ENCODE peak calls at places on chromosomes 5 and 9, in four cellular contexts. One of them, this sample, is unnamed.

GRCh38 chr5:141040093-141040762 is 10.9 kb upstream of the PCDHB1 start:
- DNase-seq in mesothelial cell of epicardium: peak
- DNase-seq in Peyer's patch: no peak
- DNase-seq in endothelial cell: peak
- DNase-seq in this sample: peak

GRCh38 chr9:38226491-38226951 is 157.5 kb upstream of the SHB start:
- DNase-seq in mesothelial cell of epicardium: no peak
- DNase-seq in Peyer's patch: no peak
- DNase-seq in endothelial cell: no peak
- DNase-seq in this sample: no peak

GRCh38 chr5:67338416-67338815 is 141.8 kb upstream of the CD180 start:
- DNase-seq in mesothelial cell of epicardium: no peak
- DNase-seq in Peyer's patch: no peak
- DNase-seq in endothelial cell: no peak
- DNase-seq in this sample: no peak

GRCh38 chr9:87342743-87343142 is 154.9 kb upstream of the DAPK1 start:
- DNase-seq in mesothelial cell of epicardium: no peak
- DNase-seq in Peyer's patch: no peak
- DNase-seq in endothelial cell: no peak
- DNase-seq in this sample: no peak

GRCh38 chr5:158431369-158432029 is 572.6 kb upstream of the CLINT1 start:
- DNase-seq in mesothelial cell of epicardium: no peak
- DNase-seq in Peyer's patch: no peak
- DNase-seq in endothelial cell: no peak
- DNase-seq in this sample: no peak

GRCh38 chr5:142441638-142442037 is 116.8 kb upstream of the SPRY4 start:
- DNase-seq in mesothelial cell of epicardium: peak
- DNase-seq in Peyer's patch: no peak
- DNase-seq in endothelial cell: no peak
- DNase-seq in this sample: no peak

GRCh38 chr9:136971746-136972145 is 5.6 kb upstream of the PTGDS start:
- DNase-seq in mesothelial cell of epicardium: no peak
- DNase-seq in Peyer's patch: no peak
- DNase-seq in endothelial cell: no peak
- DNase-seq in this sample: no peak

GRCh38 chr9:113957778-113958430 is 81.8 kb downstream of the ZNF618 start:
- DNase-seq in mesothelial cell of epicardium: no peak
- DNase-seq in Peyer's patch: no peak
- DNase-seq in endothelial cell: no peak
- DNase-seq in this sample: no peak

GRCh38 chr9:136441681-136442245 is 2.1 kb upstream of the INPP5E start:
- DNase-seq in mesothelial cell of epicardium: no peak
- DNase-seq in Peyer's patch: no peak
- DNase-seq in endothelial cell: no peak
- DNase-seq in this sample: no peak

GRCh38 chr9:88968799-88969198 is 22.5 kb upstream of the S1PR3 start:
- DNase-seq in mesothelial cell of epicardium: no peak
- DNase-seq in Peyer's patch: no peak
- DNase-seq in endothelial cell: no peak
- DNase-seq in this sample: no peak

GRCh38 chr5:153562189-153562588 is 71.7 kb downstream of the GRIA1 start:
- DNase-seq in mesothelial cell of epicardium: no peak
- DNase-seq in Peyer's patch: no peak
- DNase-seq in endothelial cell: no peak
- DNase-seq in this sample: no peak

GRCh38 chr5:156529902-156530301 is 202.9 kb downstream of the SGCD start:
- DNase-seq in mesothelial cell of epicardium: no peak
- DNase-seq in Peyer's patch: no peak
- DNase-seq in endothelial cell: no peak
- DNase-seq in this sample: no peak

GRCh38 chr5:17828709-17829108 is 194.4 kb downstream of the TAF11L14 start:
- DNase-seq in mesothelial cell of epicardium: no peak
- DNase-seq in Peyer's patch: no peak
- DNase-seq in endothelial cell: no peak
- DNase-seq in this sample: no peak

GRCh38 chr5:174229640-174230350 is 184.3 kb downstream of the NSG2 start:
- DNase-seq in mesothelial cell of epicardium: no peak
- DNase-seq in Peyer's patch: no peak
- DNase-seq in endothelial cell: no peak
- DNase-seq in this sample: no peak

GRCh38 chr9:93967020-93967803 is 12.1 kb upstream of the BARX1 start:
- DNase-seq in mesothelial cell of epicardium: no peak
- DNase-seq in Peyer's patch: no peak
- DNase-seq in endothelial cell: no peak
- DNase-seq in this sample: no peak

GRCh38 chr5:68544091-68544655 is 328.6 kb downstream of the PIK3R1 start:
- DNase-seq in mesothelial cell of epicardium: no peak
- DNase-seq in Peyer's patch: no peak
- DNase-seq in endothelial cell: no peak
- DNase-seq in this sample: no peak

GRCh38 chr9:77807295-77807694 is 159.2 kb upstream of the GNA14 start:
- DNase-seq in mesothelial cell of epicardium: no peak
- DNase-seq in Peyer's patch: no peak
- DNase-seq in endothelial cell: no peak
- DNase-seq in this sample: no peak

GRCh38 chr5:73496984-73497457 is 1.2 kb upstream of the BTF3 start:
- DNase-seq in mesothelial cell of epicardium: no peak
- DNase-seq in Peyer's patch: no peak
- DNase-seq in endothelial cell: no peak
- DNase-seq in this sample: no peak

GRCh38 chr9:95508968-95509850 is 7.6 kb downstream of the PTCH1 start:
- DNase-seq in mesothelial cell of epicardium: peak
- DNase-seq in Peyer's patch: peak
- DNase-seq in endothelial cell: peak
- DNase-seq in this sample: no peak

GRCh38 chr5:132001647-132002561 is 9.6 kb downstream of the ACSL6 start:
- DNase-seq in mesothelial cell of epicardium: no peak
- DNase-seq in Peyer's patch: no peak
- DNase-seq in endothelial cell: no peak
- DNase-seq in this sample: no peak

GRCh38 chr5:170393958-170394357 is 4.8 kb upstream of the KCNMB1 start:
- DNase-seq in mesothelial cell of epicardium: no peak
- DNase-seq in Peyer's patch: no peak
- DNase-seq in endothelial cell: no peak
- DNase-seq in this sample: no peak

GRCh38 chr9:85212209-85212608 is 529.5 kb downstream of the AGTPBP1 start:
- DNase-seq in mesothelial cell of epicardium: no peak
- DNase-seq in Peyer's patch: no peak
- DNase-seq in endothelial cell: no peak
- DNase-seq in this sample: no peak

GRCh38 chr9:108549184-108549583 is 306.6 kb downstream of the ACTL7B start:
- DNase-seq in mesothelial cell of epicardium: no peak
- DNase-seq in Peyer's patch: no peak
- DNase-seq in endothelial cell: no peak
- DNase-seq in this sample: no peak

GRCh38 chr9:83196946-83197345 is 134.0 kb upstream of the RASEF start:
- DNase-seq in mesothelial cell of epicardium: no peak
- DNase-seq in Peyer's patch: no peak
- DNase-seq in endothelial cell: no peak
- DNase-seq in this sample: no peak

GRCh38 chr5:157820593-157821252 is 38.2 kb downstream of the CLINT1 start:
- DNase-seq in mesothelial cell of epicardium: no peak
- DNase-seq in Peyer's patch: no peak
- DNase-seq in endothelial cell: peak
- DNase-seq in this sample: no peak

GRCh38 chr5:7878381-7878873 is 9.5 kb downstream of the MTRR start:
- DNase-seq in mesothelial cell of epicardium: no peak
- DNase-seq in Peyer's patch: no peak
- DNase-seq in endothelial cell: no peak
- DNase-seq in this sample: no peak

GRCh38 chr5:476102-476813 is 33.3 kb downstream of the EXOC3 start:
- DNase-seq in mesothelial cell of epicardium: no peak
- DNase-seq in Peyer's patch: no peak
- DNase-seq in endothelial cell: no peak
- DNase-seq in this sample: no peak

GRCh38 chr9:124812401-124813016 is 35.6 kb downstream of the OLFML2A start:
- DNase-seq in mesothelial cell of epicardium: peak
- DNase-seq in Peyer's patch: no peak
- DNase-seq in endothelial cell: no peak
- DNase-seq in this sample: no peak

GRCh38 chr9:128912270-128912853 is 8.4 kb upstream of the PHYHD1 start:
- DNase-seq in mesothelial cell of epicardium: no peak
- DNase-seq in Peyer's patch: no peak
- DNase-seq in endothelial cell: no peak
- DNase-seq in this sample: no peak

GRCh38 chr9:69344459-69344858 is 19.4 kb downstream of the ENTREP1 start:
- DNase-seq in mesothelial cell of epicardium: no peak
- DNase-seq in Peyer's patch: no peak
- DNase-seq in endothelial cell: no peak
- DNase-seq in this sample: no peak

GRCh38 chr9:72979405-72980100 is 26.7 kb upstream of the ALDH1A1 start:
- DNase-seq in mesothelial cell of epicardium: no peak
- DNase-seq in Peyer's patch: no peak
- DNase-seq in endothelial cell: no peak
- DNase-seq in this sample: no peak

GRCh38 chr5:171453988-171454387 is 34.5 kb downstream of the FGF18 start:
- DNase-seq in mesothelial cell of epicardium: no peak
- DNase-seq in Peyer's patch: no peak
- DNase-seq in endothelial cell: no peak
- DNase-seq in this sample: no peak

GRCh38 chr5:171454549-171454948 is 35.1 kb downstream of the FGF18 start:
- DNase-seq in mesothelial cell of epicardium: no peak
- DNase-seq in Peyer's patch: no peak
- DNase-seq in endothelial cell: no peak
- DNase-seq in this sample: no peak

GRCh38 chr5:171450423-171451246 is 31.2 kb downstream of the FGF18 start:
- DNase-seq in mesothelial cell of epicardium: peak
- DNase-seq in Peyer's patch: no peak
- DNase-seq in endothelial cell: peak
- DNase-seq in this sample: no peak

GRCh38 chr5:171451421-171451820 is 32.0 kb downstream of the FGF18 start:
- DNase-seq in mesothelial cell of epicardium: no peak
- DNase-seq in Peyer's patch: no peak
- DNase-seq in endothelial cell: no peak
- DNase-seq in this sample: no peak

GRCh38 chr5:171453056-171453725 is 33.7 kb downstream of the FGF18 start:
- DNase-seq in mesothelial cell of epicardium: no peak
- DNase-seq in Peyer's patch: no peak
- DNase-seq in endothelial cell: no peak
- DNase-seq in this sample: no peak
- TF ChIP-seq CTCF in mesothelial cell of epicardium: no peak
- TF ChIP-seq CTCF in Peyer's patch: no peak
- TF ChIP-seq CTCF in endothelial cell: no peak
- TF ChIP-seq CTCF in this sample: no peak

GRCh38 chr5:93735378-93735777 is 6.0 kb downstream of the POU5F2 start:
- DNase-seq in mesothelial cell of epicardium: no peak
- DNase-seq in Peyer's patch: no peak
- DNase-seq in endothelial cell: no peak
- DNase-seq in this sample: no peak

GRCh38 chr5:93746406-93747056 is 5.1 kb upstream of the POU5F2 start:
- DNase-seq in mesothelial cell of epicardium: no peak
- DNase-seq in Peyer's patch: no peak
- DNase-seq in endothelial cell: no peak
- DNase-seq in this sample: no peak

GRCh38 chr5:93736284-93736683 is 5.1 kb downstream of the POU5F2 start:
- DNase-seq in mesothelial cell of epicardium: no peak
- DNase-seq in Peyer's patch: no peak
- DNase-seq in endothelial cell: no peak
- DNase-seq in this sample: no peak

DNA sequence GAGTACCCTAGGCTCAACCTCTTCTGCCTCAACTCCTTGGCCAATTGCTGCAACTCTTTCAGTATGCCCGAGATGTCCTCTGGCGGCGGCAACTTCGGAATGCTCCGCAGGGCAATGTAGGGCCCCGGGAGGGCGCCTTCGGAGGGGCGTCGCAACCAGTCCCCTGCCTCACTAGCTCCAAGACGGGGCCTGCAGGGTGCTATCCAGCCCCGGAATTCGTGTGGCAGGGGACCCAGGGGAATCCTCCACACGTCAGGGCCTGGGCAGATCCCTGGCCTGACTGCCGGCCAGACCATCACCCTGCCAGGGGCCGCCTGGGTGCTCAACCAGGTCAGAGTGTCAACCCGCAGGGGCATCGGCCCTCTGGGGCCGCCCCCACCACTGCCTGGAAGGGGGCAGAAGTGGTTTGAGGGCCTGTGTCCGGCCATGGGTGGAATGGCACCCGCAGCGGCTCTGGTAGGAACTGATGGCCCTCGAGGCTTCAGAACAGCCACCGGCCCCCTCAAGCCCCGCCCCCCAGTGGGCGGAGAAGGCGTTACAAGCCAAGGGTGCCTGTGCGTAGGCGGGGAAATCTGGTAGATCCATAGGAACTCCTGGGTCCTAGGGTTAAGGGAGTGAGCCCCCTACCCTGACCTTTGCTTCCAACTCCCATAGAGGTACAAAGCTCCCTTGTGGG is at the start of gene POU5F2:
- DNase-seq in mesothelial cell of epicardium: no peak
- DNase-seq in Peyer's patch: no peak
- DNase-seq in endothelial cell: no peak
- DNase-seq in this sample: no peak
- TF ChIP-seq CTCF in mesothelial cell of epicardium: peak
- TF ChIP-seq CTCF in Peyer's patch: no peak
- TF ChIP-seq CTCF in endothelial cell: no peak
- TF ChIP-seq CTCF in this sample: no peak

GRCh38 chr5:113204525-113205161 is 228.0 kb downstream of the DCP2 start:
- DNase-seq in mesothelial cell of epicardium: no peak
- DNase-seq in Peyer's patch: no peak
- DNase-seq in endothelial cell: no peak
- DNase-seq in this sample: no peak

GRCh38 chr5:113201715-113202114 is 225.1 kb downstream of the DCP2 start:
- DNase-seq in mesothelial cell of epicardium: no peak
- DNase-seq in Peyer's patch: no peak
- DNase-seq in endothelial cell: no peak
- DNase-seq in this sample: no peak

GRCh38 chr5:113205323-113205722 is 228.7 kb downstream of the DCP2 start:
- DNase-seq in mesothelial cell of epicardium: no peak
- DNase-seq in Peyer's patch: no peak
- DNase-seq in endothelial cell: no peak
- DNase-seq in this sample: no peak

GRCh38 chr5:113202904-113203716 is 226.5 kb downstream of the DCP2 start:
- DNase-seq in mesothelial cell of epicardium: no peak
- DNase-seq in Peyer's patch: no peak
- DNase-seq in endothelial cell: no peak
- DNase-seq in this sample: peak

GRCh38 chr5:113205807-113206206 is 229.0 kb downstream of the TSSK1B start:
- DNase-seq in mesothelial cell of epicardium: no peak
- DNase-seq in Peyer's patch: no peak
- DNase-seq in endothelial cell: no peak
- DNase-seq in this sample: no peak
- TF ChIP-seq CTCF in mesothelial cell of epicardium: no peak
- TF ChIP-seq CTCF in Peyer's patch: no peak
- TF ChIP-seq CTCF in endothelial cell: no peak
- TF ChIP-seq CTCF in this sample: peak

GRCh38 chr5:76162335-76162734 is 79.2 kb downstream of the SV2C start:
- DNase-seq in mesothelial cell of epicardium: no peak
- DNase-seq in Peyer's patch: no peak
- DNase-seq in endothelial cell: no peak
- DNase-seq in this sample: no peak
- TF ChIP-seq CTCF in mesothelial cell of epicardium: no peak
- TF ChIP-seq CTCF in Peyer's patch: no peak
- TF ChIP-seq CTCF in endothelial cell: no peak
- TF ChIP-seq CTCF in this sample: no peak